ENCODE peak calls at places on chromosomes 11 and 22, in seven cellular contexts. N is cardiac muscle cell; L is IMR-90; M is BE2C; R is CD4-positive, CD25-positive, alpha-beta regulatory T cell; Y is sigmoid colon; Q is ovary. V is an unnamed sample. For H3K4me1, the result is how much of the 10 kb centered on the place peaks cover.

GRCh38 chr11:37560346-37560745 is 962.3 kb upstream of the RAG2 start:
- DNase-seq in L (no peak), Y (no peak), N (no peak), R (no peak), Q (no peak), M (no peak), V (no peak)

GRCh38 chr11:9535189-9535781 is 38.2 kb upstream of the WEE1 start:
- DNase-seq in M (peak), R (peak), Y (peak), N (peak), Q (peak), L (peak), V (peak)

GRCh38 chr11:71440021-71440755 is 8.0 kb downstream of the DHCR7 start:
- DNase-seq in L (no peak), M (no peak), N (no peak), Q (no peak), Y (no peak), R (no peak), V (no peak)

GRCh38 chr11:124756033-124756752 is 4.1 kb upstream of the VSIG2 start:
- DNase-seq in M (no peak), L (no peak), Y (no peak), N (no peak), R (no peak), Q (no peak), V (no peak)

GRCh38 chr11:116693206-116694016 is 79.4 kb downstream of the BUD13 start:
- DNase-seq in L (no peak), N (no peak), M (no peak), R (no peak), Y (peak), Q (no peak), V (no peak)

GRCh38 chr11:111819161-111820058 is 52.0 kb downstream of the ALG9 start:
- DNase-seq in L (peak), M (no peak), N (no peak), Y (no peak), R (no peak), Q (no peak), V (no peak)

GRCh38 chr11:11672101-11672500 is 50.3 kb upstream of the GALNT18 start:
- DNase-seq in N (no peak), Y (no peak), M (no peak), R (no peak), Q (no peak), L (no peak), V (no peak)

GRCh38 chr11:76783901-76784813 is 1.0 kb downstream of the TSKU start:
- DNase-seq in R (no peak), Q (peak), L (peak), M (peak), N (peak), Y (peak), V (no peak)

GRCh38 chr22:23698094-23698493 is 7.3 kb downstream of the RGL4 start:
- DNase-seq in N (no peak), Q (peak), Y (no peak), M (no peak), L (no peak), R (no peak), V (no peak)

GRCh38 chr11:12841946-12842630 is 167.0 kb upstream of the RASSF10 start:
- DNase-seq in Y (no peak), Q (no peak), L (peak), N (no peak), R (no peak), M (no peak), V (no peak)

GRCh38 chr11:46895821-46896220 is 22.5 kb downstream of the LRP4 start:
- DNase-seq in M (no peak), R (no peak), Q (no peak), Y (peak), N (no peak), L (no peak), V (no peak)

GRCh38 chr11:16406226-16406625 is 49.9 kb upstream of the SOX6 start:
- DNase-seq in Y (no peak), R (no peak), M (no peak), N (no peak), L (peak), Q (no peak), V (no peak)

GRCh38 chr11:125228425-125228824 is 63.9 kb downstream of the PKNOX2 start:
- DNase-seq in Q (no peak), R (no peak), L (no peak), Y (no peak), M (no peak), N (no peak), V (no peak)

GRCh38 chr22:17250380-17251129 is 31.3 kb upstream of the ADA2 start:
- DNase-seq in L (no peak), Y (no peak), R (no peak), M (no peak), N (peak), Q (no peak), V (no peak)

GRCh38 chr11:70796601-70797000 is 398.3 kb downstream of the CTTN start:
- DNase-seq in Q (no peak), Y (no peak), M (no peak), L (no peak), R (no peak), N (no peak), V (no peak)

GRCh38 chr22:30878516-30879365 is 89.8 kb downstream of the MORC2 start:
- DNase-seq in Y (no peak), R (no peak), M (peak), Q (no peak), L (no peak), N (peak), V (no peak)

GRCh38 chr22:27107824-27108223 is 450.4 kb downstream of the MIAT start:
- DNase-seq in R (no peak), M (peak), L (peak), Y (peak), Q (peak), N (no peak), V (peak)

GRCh38 chr11:17892409-17892808 is 120.4 kb downstream of the SERGEF start:
- DNase-seq in N (no peak), Q (no peak), L (no peak), M (no peak), R (no peak), Y (no peak), V (no peak)
- H3K4me3 ChIP-seq in N (no peak), Q (no peak), L (no peak), M (no peak), R (no peak), Y (no peak), V (no peak)

DNA sequence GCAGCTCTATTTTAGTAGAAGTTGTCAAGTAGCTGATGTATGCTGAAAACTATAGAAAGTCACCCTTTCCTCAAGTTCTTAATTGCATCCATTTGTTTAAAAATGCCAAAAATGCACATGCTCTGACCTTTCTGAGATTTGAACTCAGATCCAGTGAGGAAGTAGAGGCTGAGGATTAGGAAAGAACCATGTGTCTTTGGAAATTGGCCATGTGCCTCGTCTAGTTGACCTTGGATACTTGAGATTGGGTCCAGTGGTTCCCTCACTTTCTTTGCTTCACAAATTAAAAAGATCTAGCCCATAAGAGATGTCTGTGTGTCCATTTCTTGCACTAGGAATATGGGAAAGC is 128.3 kb downstream of the MAML2 start:
- DNase-seq in R (no peak), M (no peak), Q (no peak), Y (no peak), N (no peak), L (no peak), V (no peak)
- H3K4me1 ChIP-seq in R (half or more), M (under half), Q (under half), Y (under half), N (under half), L (under half), V (half or more)

DNA sequence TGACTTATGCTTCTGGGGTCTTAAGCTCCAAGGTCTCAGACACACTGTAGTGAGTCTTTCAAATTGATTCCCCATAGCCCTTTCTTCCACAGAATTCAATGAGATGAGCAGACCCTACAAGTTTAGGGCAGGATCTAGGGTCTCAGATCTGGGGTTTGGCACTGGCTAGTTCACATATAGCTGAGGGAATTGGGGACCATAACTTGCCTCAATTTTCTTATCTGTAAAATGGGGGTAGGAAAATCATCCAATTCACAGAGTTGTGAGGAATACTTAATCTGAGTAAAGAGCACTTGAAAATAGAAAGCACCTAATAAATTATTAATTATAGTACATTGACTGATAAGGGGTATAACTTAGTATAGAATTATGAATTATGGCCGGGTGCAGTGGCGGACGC is 5.9 kb upstream of the CCDC117 start:
- DNase-seq in R (no peak), Q (no peak), Y (no peak), L (no peak), N (no peak), M (no peak), V (no peak)
- H3K4me3 ChIP-seq in R (no peak), Q (no peak), Y (no peak), L (no peak), N (no peak), M (no peak), V (no peak)

DNA sequence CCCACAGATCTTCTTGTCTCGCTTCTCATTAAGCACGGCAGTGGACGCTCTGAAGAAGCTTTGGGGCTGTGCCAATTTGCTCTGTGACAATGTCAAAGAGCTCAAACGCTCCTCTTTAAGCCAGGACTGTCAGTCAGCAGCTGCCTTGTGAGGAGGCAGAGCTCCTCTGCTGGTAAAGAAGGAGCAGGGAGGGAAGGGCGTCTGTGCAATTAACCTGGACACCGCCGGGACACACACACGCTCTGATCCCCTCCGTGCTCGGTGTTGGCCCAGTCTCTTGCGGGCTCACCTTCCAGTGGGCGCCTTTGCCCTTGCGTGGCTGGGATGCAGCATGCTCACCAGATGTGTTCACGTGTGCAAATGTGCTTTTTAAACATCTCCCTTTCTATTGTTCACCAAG is 373.9 kb downstream of the BRD1 start:
- DNase-seq in Y (no peak), R (no peak), N (no peak), M (no peak), L (no peak), Q (no peak), V (peak)
- H3K4me1 ChIP-seq in Y (under half), R (under half), N (under half), M (under half), L (under half), Q (under half), V (under half)

DNA sequence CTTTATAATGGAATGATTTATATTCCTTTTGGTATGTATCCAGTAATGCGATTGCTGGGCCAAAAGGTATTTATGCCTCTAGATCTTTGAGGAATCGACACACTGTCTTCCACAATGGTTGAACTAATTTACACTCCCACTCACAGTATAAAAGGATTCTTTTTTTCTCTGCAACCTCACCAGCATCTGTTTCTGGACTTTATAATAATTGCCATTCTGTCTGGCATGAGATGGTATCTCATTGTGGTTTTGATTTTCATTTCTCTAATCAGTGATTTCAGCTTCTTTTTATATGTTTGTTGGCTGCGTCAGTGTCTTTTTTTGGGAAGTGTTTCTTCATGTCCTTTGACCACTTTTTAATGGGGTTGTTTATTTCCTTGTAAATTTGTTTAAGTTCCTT is 679.3 kb downstream of the JRKL start:
- DNase-seq in Q (no peak), R (no peak), L (no peak), M (no peak), Y (no peak), N (no peak), V (no peak)
- H3K4me3 ChIP-seq in Q (no peak), R (no peak), L (no peak), M (no peak), Y (no peak), N (no peak), V (no peak)

GRCh38 chr22:38315801-38316339 is 1.4 kb downstream of the CSNK1E start:
- DNase-seq in R (peak), Y (no peak), L (no peak), M (no peak), Q (peak), N (no peak), V (no peak)
- H3K4me1 ChIP-seq in R (half or more), Y (half or more), L (under half), M (under half), Q (under half), N (under half), V (under half)

V was measured in ascending aorta.